ENCODE peak calls at places on chromosomes 3 and 15, in six cellular contexts. D is fibroblast of lung; V is CD4-positive, alpha-beta T cell; N is pancreas; M is T-helper 17 cell; R is thoracic aorta. W is an unnamed sample.

GRCh38 chr3:76083992-76084391 is 298.6 kb upstream of the ZNF717 start:
- DNase-seq in R (no peak), D (peak; percentile 32), V (no peak), M (no peak), N (no peak), W (no peak)

GRCh38 chr3:154427685-154428291 is 2.2 kb downstream of the GPR149 start:
- DNase-seq in N (no peak), R (no peak), D (no peak), M (no peak), V (no peak), W (no peak)

GRCh38 chr15:37789881-37790280 is 144.6 kb upstream of the TMCO5A start:
- DNase-seq in N (no peak), D (peak; percentile 88), M (no peak), R (no peak), V (no peak), W (no peak)

GRCh38 chr15:40421246-40422157 is 15.9 kb downstream of the IVD start:
- DNase-seq in R (no peak), M (peak; percentile 83), V (peak; percentile 80), N (peak; percentile 94), D (peak; percentile 44), W (peak; percentile 69)

GRCh38 chr3:115758076-115758763 is 134.9 kb downstream of the GAP43 start:
- DNase-seq in R (no peak), V (no peak), M (no peak), N (no peak), D (peak; percentile 47), W (no peak)

GRCh38 chr15:70036585-70037343 is 61.0 kb downstream of the TLE3 start:
- DNase-seq in D (no peak), R (no peak), V (no peak), M (no peak), N (no peak), W (no peak)

GRCh38 chr3:168671091-168671490 is 575.4 kb upstream of the GOLIM4 start:
- DNase-seq in N (no peak), M (no peak), V (no peak), D (no peak), R (no peak), W (no peak)

GRCh38 chr3:51777985-51778384 is 1.1 kb downstream of the IQCF6 start:
- DNase-seq in R (no peak), M (no peak), V (no peak), N (peak; percentile 86), D (no peak), W (no peak)

GRCh38 chr3:10702961-10703740 is 112.9 kb upstream of the SLC6A11 start:
- DNase-seq in V (no peak), N (no peak), R (no peak), M (no peak), D (no peak), W (no peak)

GRCh38 chr15:74396146-74396438 is 28.6 kb upstream of the CYP11A1 start:
- DNase-seq in N (peak; percentile 33), M (no peak), R (no peak), D (no peak), V (no peak), W (no peak)

GRCh38 chr3:67292356-67293225 is 294.5 kb downstream of the KBTBD8 start:
- DNase-seq in R (no peak), V (no peak), M (no peak), D (no peak), N (no peak), W (no peak)

GRCh38 chr3:177295116-177295515 is 97.8 kb upstream of the TBL1XR1 start:
- DNase-seq in D (no peak), V (no peak), M (no peak), R (no peak), N (no peak), W (no peak)

GRCh38 chr15:66862111-66862815 is 160.2 kb downstream of the SMAD6 start:
- DNase-seq in V (no peak), D (no peak), R (no peak), M (no peak), N (no peak), W (no peak)

GRCh38 chr3:194632211-194632982 is 822 bp downstream of the TMEM44 start:
- DNase-seq in M (no peak), V (no peak), N (no peak), D (no peak), R (no peak), W (no peak)

GRCh38 chr3:24451461-24452099 is 43.1 kb downstream of the THRB start:
- DNase-seq in V (no peak), D (no peak), M (no peak), N (no peak), R (no peak), W (no peak)

GRCh38 chr3:151265866-151266265 is 12.5 kb downstream of the P2RY14 start:
- DNase-seq in R (no peak), D (no peak), M (no peak), N (no peak), V (no peak), W (no peak)

GRCh38 chr3:52779411-52780297 is 2.3 kb downstream of the ITIH1 start:
- DNase-seq in M (no peak), V (no peak), N (no peak), R (peak; percentile 1), D (no peak), W (no peak)

GRCh38 chr15:79002631-79003030 is 57.8 kb upstream of the CTSH start:
- DNase-seq in R (no peak), M (no peak), V (no peak), D (no peak), N (no peak), W (no peak)

GRCh38 chr3:152121292-152121654 is 147.5 kb upstream of the MBNL1 start:
- DNase-seq in D (peak; percentile 96), R (no peak), N (no peak), M (no peak), V (no peak), W (no peak)

GRCh38 chr3:146912233-146913015 is 307.3 kb upstream of the PLSCR5 start:
- DNase-seq in R (no peak), V (no peak), M (no peak), N (no peak), D (peak; percentile 46), W (no peak)

GRCh38 chr3:41688595-41689380 is 273.1 kb downstream of the ULK4 start:
- DNase-seq in V (no peak), N (no peak), D (peak; percentile 89), R (no peak), M (no peak), W (no peak)

GRCh38 chr3:5133239-5133638 is 11.1 kb downstream of the ARL8B start:
- DNase-seq in N (no peak), D (no peak), V (no peak), R (no peak), M (no peak), W (no peak)

GRCh38 chr3:53513556-53514190 is 19.3 kb downstream of the CACNA1D start:
- DNase-seq in D (no peak), V (no peak), M (no peak), R (no peak), N (no peak), W (no peak)

GRCh38 chr15:51908312-51908711 is 63.3 kb downstream of the LEO1 start:
- DNase-seq in M (no peak), R (no peak), V (no peak), D (peak; percentile 43), N (no peak), W (no peak)

GRCh38 chr3:99678023-99678422 is 39.6 kb downstream of the COL8A1 start:
- DNase-seq in D (peak; percentile 97), M (no peak), V (no peak), N (no peak), R (no peak), W (no peak)

GRCh38 chr15:60652870-60653269 is 173.9 kb upstream of the ICE2 start:
- DNase-seq in R (no peak), V (no peak), D (no peak), N (no peak), M (no peak), W (no peak)

GRCh38 chr3:129046732-129047552 is 13.6 kb upstream of the GP9 start:
- DNase-seq in V (no peak), D (no peak), N (no peak), R (no peak), M (no peak), W (no peak)

GRCh38 chr3:129047553-129047839 is 13.1 kb upstream of the GP9 start:
- DNase-seq in R (no peak), M (no peak), N (no peak), V (no peak), D (no peak), W (no peak)

GRCh38 chr3:129050556-129051295 is 9.9 kb upstream of the GP9 start:
- DNase-seq in D (no peak), N (no peak), M (no peak), V (no peak), R (no peak), W (no peak)

GRCh38 chr3:129045675-129046036 is 14.9 kb upstream of the GP9 start:
- DNase-seq in R (no peak), D (no peak), V (no peak), M (peak; percentile 11), N (no peak), W (peak; percentile 57)

GRCh38 chr3:129046037-129046731 is 14.4 kb upstream of the GP9 start:
- DNase-seq in D (no peak), V (no peak), R (no peak), M (no peak), N (no peak), W (no peak)
- H3K9me3 ChIP-seq in D (no peaks in the 10 kb centered on the region), V (no peaks in the 10 kb centered on the region), R (no peaks in the 10 kb centered on the region), M (no peaks in the 10 kb centered on the region), N (no peaks in the 10 kb centered on the region), W (no peaks in the 10 kb centered on the region)

GRCh38 chr15:26126070-26126469 is 262.9 kb upstream of the ATP10A start:
- DNase-seq in V (no peak), D (no peak), R (no peak), N (peak; percentile 45), M (no peak), W (no peak)

GRCh38 chr15:26126819-26127387 is 263.8 kb upstream of the ATP10A start:
- DNase-seq in D (no peak), V (no peak), N (no peak), R (no peak), M (no peak), W (no peak)

GRCh38 chr15:26132786-26133185 is 269.7 kb upstream of the ATP10A start:
- DNase-seq in M (no peak), V (no peak), N (no peak), D (no peak), R (no peak), W (no peak)

GRCh38 chr15:26128611-26129140 is 265.5 kb upstream of the ATP10A start:
- DNase-seq in D (no peak), N (no peak), M (no peak), R (no peak), V (no peak), W (no peak)

GRCh38 chr15:26129852-26130251 is 266.7 kb upstream of the ATP10A start:
- DNase-seq in M (no peak), V (no peak), R (no peak), D (no peak), N (no peak), W (no peak)
- H3K9me3 ChIP-seq in M (no peaks in the 10 kb centered on the region), V (no peaks in the 10 kb centered on the region), R (no peaks in the 10 kb centered on the region), D (no peaks in the 10 kb centered on the region), N (no peaks in the 10 kb centered on the region), W (no peaks in the 10 kb centered on the region)

GRCh38 chr3:48058089-48058488 is 41.9 kb upstream of the MAP4 start:
- DNase-seq in R (no peak), D (peak; percentile 39), V (no peak), N (no peak), M (no peak), W (no peak)

GRCh38 chr3:48057521-48057920 is 41.3 kb upstream of the MAP4 start:
- DNase-seq in N (no peak), V (no peak), M (no peak), R (no peak), D (no peak), W (no peak)
- H3K9me3 ChIP-seq in N (no peaks in the 10 kb centered on the region), V (no peaks in the 10 kb centered on the region), M (no peaks in the 10 kb centered on the region), R (no peaks in the 10 kb centered on the region), D (no peaks in the 10 kb centered on the region), W (no peaks in the 10 kb centered on the region)

GRCh38 chr15:57215371-57215770 is 160.9 kb upstream of the CGNL1 start:
- DNase-seq in N (no peak), D (peak; percentile 52), R (no peak), V (no peak), M (no peak), W (no peak)
- H3K9me3 ChIP-seq in N (no peaks in the 10 kb centered on the region), D (no peaks in the 10 kb centered on the region), R (no peaks in the 10 kb centered on the region), V (no peaks in the 10 kb centered on the region), M (no peaks in the 10 kb centered on the region), W (no peaks in the 10 kb centered on the region)